ENCODE peak calls at places on chromosomes 11 and 22, in six cellular contexts. C, I, A, D, U and N are unnamed samples.

GRCh38 chr22:25172153-25172552 is 27.5 kb upstream of the CRYBB3 start:
- DNase-seq in C (no peak), I (peak; percentile 8), A (peak; percentile 44), D (peak; percentile 13), U (peak; percentile 21), N (no peak)

GRCh38 chr11:130340671-130341319 is 26.1 kb upstream of the ZBTB44 start:
- DNase-seq in C (no peak), I (peak; percentile 9), A (peak; percentile 8), D (no peak), U (peak; percentile 9), N (peak; percentile 62)

GRCh38 chr11:57477507-57478189 is 17.3 kb downstream of the RTN4RL2 start:
- DNase-seq in C (no peak), I (no peak), A (no peak), D (no peak), U (no peak), N (no peak)

GRCh38 chr11:117873828-117874125 is 2.7 kb downstream of the FXYD6 start:
- DNase-seq in C (no peak), I (no peak), A (no peak), D (no peak), U (no peak), N (no peak)

GRCh38 chr22:28976588-28976987 is 85.0 kb downstream of the C22orf31 start:
- DNase-seq in C (no peak), I (peak; percentile 67), A (no peak), D (no peak), U (peak; percentile 25), N (no peak)

GRCh38 chr11:76787911-76788596 is 4.9 kb downstream of the TSKU start:
- DNase-seq in C (no peak), I (peak; percentile 96), A (no peak), D (no peak), U (no peak), N (no peak)

GRCh38 chr11:12160680-12161079 is 50.3 kb downstream of the MICAL2 start:
- DNase-seq in C (peak; percentile 74), I (no peak), A (no peak), D (no peak), U (no peak), N (no peak)

GRCh38 chr22:18001040-18001893 is 23.1 kb downstream of the MICAL3 start:
- DNase-seq in C (peak; percentile 94), I (peak; percentile 99), A (peak; percentile 84), D (peak; percentile 64), U (peak; percentile 97), N (peak; percentile 71)

GRCh38 chr11:19982761-19983495 is 177.3 kb downstream of the DBX1 start:
- DNase-seq in C (no peak), I (peak; percentile 76), A (no peak), D (no peak), U (no peak), N (no peak)

GRCh38 chr22:28950567-28951411 is 67.4 kb downstream of the ZNRF3 start:
- DNase-seq in C (no peak), I (no peak), A (no peak), D (no peak), U (no peak), N (no peak)

GRCh38 chr11:36750349-36750748 is 152.3 kb upstream of the RAG2 start:
- DNase-seq in C (no peak), I (no peak), A (no peak), D (no peak), U (peak; percentile 15), N (no peak)

GRCh38 chr11:83827940-83828554 is 541.9 kb upstream of the CCDC90B start:
- DNase-seq in C (no peak), I (peak; percentile 69), A (no peak), D (no peak), U (peak; percentile 68), N (no peak)

GRCh38 chr11:1639102-1639620 is 9.6 kb downstream of the KRTAP5-5 start:
- DNase-seq in C (peak; percentile 26), I (no peak), A (no peak), D (no peak), U (no peak), N (no peak)

GRCh38 chr22:43670545-43670944 is 141.6 kb downstream of the EFCAB6 start:
- DNase-seq in C (no peak), I (no peak), A (no peak), D (no peak), U (no peak), N (no peak)

GRCh38 chr22:35314161-35314942 is 14.7 kb downstream of the TOM1 start:
- DNase-seq in C (peak; percentile 31), I (no peak), A (no peak), D (no peak), U (no peak), N (no peak)

GRCh38 chr11:126857860-126858808 is 142.4 kb downstream of the KIRREL3 start:
- DNase-seq in C (no peak), I (no peak), A (no peak), D (no peak), U (no peak), N (no peak)